ENCODE peak calls at places on chromosomes 5 and 9, in six cellular contexts. One of them, this sample, is unnamed.

GRCh38 chr5:40238066-40238745 is 441.5 kb upstream of the PTGER4 start:
- DNase-seq in spleen: no peak
- DNase-seq in ovary: no peak
- DNase-seq in lower leg skin: no peak
- DNase-seq in A549: no peak
- DNase-seq in gastrocnemius medialis: no peak
- DNase-seq in this sample: no peak

GRCh38 chr5:151082274-151082902 is 1.6 kb upstream of the TNIP1 start:
- DNase-seq in spleen: peak; percentile 59
- DNase-seq in ovary: no peak
- DNase-seq in lower leg skin: no peak
- DNase-seq in A549: peak; percentile 65
- DNase-seq in gastrocnemius medialis: peak; percentile 62
- DNase-seq in this sample: no peak

GRCh38 chr5:22560115-22560514 is 293.0 kb downstream of the CDH12 start:
- DNase-seq in spleen: no peak
- DNase-seq in ovary: no peak
- DNase-seq in lower leg skin: no peak
- DNase-seq in A549: peak; percentile 12
- DNase-seq in gastrocnemius medialis: no peak
- DNase-seq in this sample: peak; percentile 12

GRCh38 chr5:141360685-141361084 is 891 bp downstream of the PCDHGB2 start:
- DNase-seq in spleen: no peak
- DNase-seq in ovary: no peak
- DNase-seq in lower leg skin: no peak
- DNase-seq in A549: no peak
- DNase-seq in gastrocnemius medialis: no peak
- DNase-seq in this sample: no peak

GRCh38 chr5:168578506-168579205 is 512 bp downstream of the PANK3 start:
- DNase-seq in spleen: no peak
- DNase-seq in ovary: no peak
- DNase-seq in lower leg skin: no peak
- DNase-seq in A549: no peak
- DNase-seq in gastrocnemius medialis: no peak
- DNase-seq in this sample: no peak

GRCh38 chr9:29750062-29750461 is 2176.8 kb upstream of the C9orf72 start:
- DNase-seq in spleen: no peak
- DNase-seq in ovary: no peak
- DNase-seq in lower leg skin: no peak
- DNase-seq in A549: no peak
- DNase-seq in gastrocnemius medialis: no peak
- DNase-seq in this sample: peak; percentile 6

GRCh38 chr9:91905958-91906585 is 44.0 kb downstream of the ROR2 start:
- DNase-seq in spleen: peak; percentile 82
- DNase-seq in ovary: no peak
- DNase-seq in lower leg skin: peak; percentile 74
- DNase-seq in A549: no peak
- DNase-seq in gastrocnemius medialis: no peak
- DNase-seq in this sample: peak; percentile 21

GRCh38 chr5:140011297-140011802 is 31.7 kb downstream of the NRG2 start:
- DNase-seq in spleen: no peak
- DNase-seq in ovary: no peak
- DNase-seq in lower leg skin: no peak
- DNase-seq in A549: peak; percentile 28
- DNase-seq in gastrocnemius medialis: peak; percentile 97
- DNase-seq in this sample: peak; percentile 25

GRCh38 chr5:135569755-135570452 is 8.9 kb downstream of the CXCL14 start:
- DNase-seq in spleen: peak; percentile 66
- DNase-seq in ovary: no peak
- DNase-seq in lower leg skin: no peak
- DNase-seq in A549: peak; percentile 51
- DNase-seq in gastrocnemius medialis: no peak
- DNase-seq in this sample: peak; percentile 53

GRCh38 chr9:33623658-33624586 is 99.9 kb downstream of the ANKRD18B start:
- DNase-seq in spleen: peak; percentile 82
- DNase-seq in ovary: peak; percentile 18
- DNase-seq in lower leg skin: peak; percentile 93
- DNase-seq in A549: peak; percentile 82
- DNase-seq in gastrocnemius medialis: peak; percentile 49
- DNase-seq in this sample: peak; percentile 43

GRCh38 chr5:120769291-120769872 is 305.3 kb downstream of the PRR16 start:
- DNase-seq in spleen: no peak
- DNase-seq in ovary: no peak
- DNase-seq in lower leg skin: no peak
- DNase-seq in A549: no peak
- DNase-seq in gastrocnemius medialis: no peak
- DNase-seq in this sample: no peak

GRCh38 chr5:81537905-81538535 is 144.1 kb upstream of the ACOT12 start:
- DNase-seq in spleen: no peak
- DNase-seq in ovary: no peak
- DNase-seq in lower leg skin: no peak
- DNase-seq in A549: no peak
- DNase-seq in gastrocnemius medialis: no peak
- DNase-seq in this sample: no peak

GRCh38 chr5:32506251-32506661 is 61.7 kb upstream of the ZFR start:
- DNase-seq in spleen: no peak
- DNase-seq in ovary: no peak
- DNase-seq in lower leg skin: peak; percentile 78
- DNase-seq in A549: no peak
- DNase-seq in gastrocnemius medialis: no peak
- DNase-seq in this sample: no peak

GRCh38 chr5:82635561-82636288 is 357.6 kb upstream of the RPS23 start:
- DNase-seq in spleen: no peak
- DNase-seq in ovary: no peak
- DNase-seq in lower leg skin: no peak
- DNase-seq in A549: peak; percentile 89
- DNase-seq in gastrocnemius medialis: no peak
- DNase-seq in this sample: no peak

GRCh38 chr5:34510002-34510401 is 146.1 kb upstream of the RAI14 start:
- DNase-seq in spleen: no peak
- DNase-seq in ovary: no peak
- DNase-seq in lower leg skin: no peak
- DNase-seq in A549: no peak
- DNase-seq in gastrocnemius medialis: no peak
- DNase-seq in this sample: no peak
- TF ChIP-seq POLR2A in spleen: no peak
- TF ChIP-seq POLR2A in ovary: no peak
- TF ChIP-seq POLR2A in lower leg skin: no peak
- TF ChIP-seq POLR2A in A549: no peak
- TF ChIP-seq POLR2A in gastrocnemius medialis: no peak
- TF ChIP-seq POLR2A in this sample: no peak

GRCh38 chr5:88883566-88884434 is 816 bp upstream of the MEF2C start:
- DNase-seq in spleen: peak; percentile 91
- DNase-seq in ovary: peak; percentile 70
- DNase-seq in lower leg skin: peak; percentile 89
- DNase-seq in A549: peak; percentile 18
- DNase-seq in gastrocnemius medialis: peak; percentile 69
- DNase-seq in this sample: peak; percentile 34
- TF ChIP-seq POLR2A in spleen: peak; percentile 35
- TF ChIP-seq POLR2A in ovary: peak; percentile 61
- TF ChIP-seq POLR2A in lower leg skin: no peak
- TF ChIP-seq POLR2A in A549: no peak
- TF ChIP-seq POLR2A in gastrocnemius medialis: peak; percentile 44
- TF ChIP-seq POLR2A in this sample: no peak

GRCh38 chr5:35598707-35599370 is 18.8 kb upstream of the SPEF2 start:
- DNase-seq in spleen: no peak
- DNase-seq in ovary: no peak
- DNase-seq in lower leg skin: no peak
- DNase-seq in A549: peak; percentile 16
- DNase-seq in gastrocnemius medialis: no peak
- DNase-seq in this sample: no peak

GRCh38 chr5:35593338-35593737 is 24.3 kb upstream of the SPEF2 start:
- DNase-seq in spleen: no peak
- DNase-seq in ovary: no peak
- DNase-seq in lower leg skin: no peak
- DNase-seq in A549: no peak
- DNase-seq in gastrocnemius medialis: no peak
- DNase-seq in this sample: no peak
- TF ChIP-seq POLR2A in spleen: no peak
- TF ChIP-seq POLR2A in ovary: no peak
- TF ChIP-seq POLR2A in lower leg skin: no peak
- TF ChIP-seq POLR2A in A549: no peak
- TF ChIP-seq POLR2A in gastrocnemius medialis: no peak
- TF ChIP-seq POLR2A in this sample: no peak

GRCh38 chr5:134113572-134113907 is 941 bp upstream of the TCF7 start:
- DNase-seq in spleen: no peak
- DNase-seq in ovary: no peak
- DNase-seq in lower leg skin: no peak
- DNase-seq in A549: no peak
- DNase-seq in gastrocnemius medialis: no peak
- DNase-seq in this sample: no peak

GRCh38 chr5:134112726-134113571 is 1.5 kb upstream of the TCF7 start:
- DNase-seq in spleen: no peak
- DNase-seq in ovary: no peak
- DNase-seq in lower leg skin: no peak
- DNase-seq in A549: no peak
- DNase-seq in gastrocnemius medialis: no peak
- DNase-seq in this sample: no peak

GRCh38 chr5:134114886-134115805 is 665 bp downstream of the TCF7 start:
- DNase-seq in spleen: peak; percentile 90
- DNase-seq in ovary: peak; percentile 23
- DNase-seq in lower leg skin: no peak
- DNase-seq in A549: no peak
- DNase-seq in gastrocnemius medialis: no peak
- DNase-seq in this sample: no peak

GRCh38 chr5:134115806-134116175 is 1.3 kb downstream of the TCF7 start:
- DNase-seq in spleen: no peak
- DNase-seq in ovary: no peak
- DNase-seq in lower leg skin: no peak
- DNase-seq in A549: no peak
- DNase-seq in gastrocnemius medialis: no peak
- DNase-seq in this sample: peak; percentile 47

GRCh38 chr5:134113908-134114875 is at the start of gene TCF7:
- DNase-seq in spleen: peak; percentile 94
- DNase-seq in ovary: peak; percentile 78
- DNase-seq in lower leg skin: peak; percentile 92
- DNase-seq in A549: peak; percentile 76
- DNase-seq in gastrocnemius medialis: peak; percentile 56
- DNase-seq in this sample: peak; percentile 95
- TF ChIP-seq POLR2A in spleen: no peak
- TF ChIP-seq POLR2A in ovary: no peak
- TF ChIP-seq POLR2A in lower leg skin: no peak
- TF ChIP-seq POLR2A in A549: peak; percentile 58
- TF ChIP-seq POLR2A in gastrocnemius medialis: no peak
- TF ChIP-seq POLR2A in this sample: no peak

DNA sequence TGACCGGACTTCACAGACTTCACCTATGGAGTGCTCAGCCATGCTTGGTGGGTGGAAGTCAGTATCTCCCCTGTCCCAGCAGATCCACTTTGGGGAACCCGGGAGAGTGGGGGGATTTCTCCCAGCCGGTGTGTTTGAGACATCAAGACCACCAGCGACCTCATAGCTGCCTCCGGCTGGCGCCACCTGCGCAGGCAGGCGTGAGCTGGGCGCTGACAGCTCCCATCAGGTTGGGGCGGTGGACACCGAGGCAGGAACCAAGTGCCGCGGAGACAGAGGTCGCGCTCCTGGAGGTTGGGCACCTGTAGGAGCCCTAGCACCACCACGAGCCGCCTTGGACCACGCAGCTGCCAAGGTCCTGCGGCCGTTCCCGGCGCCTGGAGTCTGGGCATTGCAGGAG is 124.0 kb upstream of the LARP1 start:
- DNase-seq in spleen: no peak
- DNase-seq in ovary: no peak
- DNase-seq in lower leg skin: peak; percentile 75
- DNase-seq in A549: no peak
- DNase-seq in gastrocnemius medialis: no peak
- DNase-seq in this sample: no peak
- TF ChIP-seq POLR2A in spleen: no peak
- TF ChIP-seq POLR2A in ovary: no peak
- TF ChIP-seq POLR2A in lower leg skin: no peak
- TF ChIP-seq POLR2A in A549: no peak
- TF ChIP-seq POLR2A in gastrocnemius medialis: no peak
- TF ChIP-seq POLR2A in this sample: no peak

GRCh38 chr5:671459-672328 is 21.5 kb downstream of the TPPP start:
- DNase-seq in spleen: peak; percentile 88
- DNase-seq in ovary: peak; percentile 57
- DNase-seq in lower leg skin: peak; percentile 94
- DNase-seq in A549: peak; percentile 74
- DNase-seq in gastrocnemius medialis: peak; percentile 66
- DNase-seq in this sample: peak; percentile 79

GRCh38 chr5:673140-673836 is 19.9 kb downstream of the TPPP start:
- DNase-seq in spleen: peak; percentile 75
- DNase-seq in ovary: no peak
- DNase-seq in lower leg skin: no peak
- DNase-seq in A549: no peak
- DNase-seq in gastrocnemius medialis: peak; percentile 9
- DNase-seq in this sample: no peak

GRCh38 chr5:673837-674629 is 19.1 kb downstream of the TPPP start:
- DNase-seq in spleen: peak; percentile 70
- DNase-seq in ovary: no peak
- DNase-seq in lower leg skin: no peak
- DNase-seq in A549: no peak
- DNase-seq in gastrocnemius medialis: peak; percentile 78
- DNase-seq in this sample: no peak

GRCh38 chr5:670396-671270 is 22.5 kb downstream of the TPPP start:
- DNase-seq in spleen: peak; percentile 74
- DNase-seq in ovary: no peak
- DNase-seq in lower leg skin: peak; percentile 86
- DNase-seq in A549: no peak
- DNase-seq in gastrocnemius medialis: no peak
- DNase-seq in this sample: no peak

GRCh38 chr5:672329-673139 is 20.6 kb downstream of the TPPP start:
- DNase-seq in spleen: peak; percentile 77
- DNase-seq in ovary: peak; percentile 87
- DNase-seq in lower leg skin: peak; percentile 88
- DNase-seq in A549: peak; percentile 95
- DNase-seq in gastrocnemius medialis: no peak
- DNase-seq in this sample: peak; percentile 75
- TF ChIP-seq POLR2A in spleen: no peak
- TF ChIP-seq POLR2A in ovary: no peak
- TF ChIP-seq POLR2A in lower leg skin: no peak
- TF ChIP-seq POLR2A in A549: no peak
- TF ChIP-seq POLR2A in gastrocnemius medialis: no peak
- TF ChIP-seq POLR2A in this sample: no peak

GRCh38 chr9:129138476-129139232 is 27.4 kb downstream of the PTPA start:
- DNase-seq in spleen: peak; percentile 88
- DNase-seq in ovary: peak; percentile 62
- DNase-seq in lower leg skin: peak; percentile 93
- DNase-seq in A549: no peak
- DNase-seq in gastrocnemius medialis: peak; percentile 50
- DNase-seq in this sample: peak; percentile 54
- TF ChIP-seq POLR2A in spleen: no peak
- TF ChIP-seq POLR2A in ovary: peak; percentile 14
- TF ChIP-seq POLR2A in lower leg skin: no peak
- TF ChIP-seq POLR2A in A549: no peak
- TF ChIP-seq POLR2A in gastrocnemius medialis: no peak
- TF ChIP-seq POLR2A in this sample: no peak